ENCODE peak calls at places on chromosomes 2 and 18, in seven cellular contexts. Y is OCI-LY7, C is sigmoid colon, R is lower lobe of right lung, V is GM23248, I is H9, F is neural progenitor cell. H is an unnamed sample.

GRCh38 chr2:203498161-203498560 is 36.9 kb downstream of the RAPH1 start:
- DNase-seq in Y (no peak), C (no peak), R (no peak), V (peak; percentile 83), I (no peak), F (no peak), H (no peak)

GRCh38 chr18:39840406-39840805 is 2114.6 kb upstream of the PIK3C3 start:
- DNase-seq in Y (no peak), C (no peak), R (no peak), V (peak; percentile 52), I (no peak), F (no peak), H (no peak)

GRCh38 chr2:200258881-200259576 is 47.5 kb upstream of the SPATS2L start:
- DNase-seq in Y (no peak), C (no peak), R (no peak), V (no peak), I (no peak), F (no peak), H (no peak)

GRCh38 chr2:120219766-120220165 is 3.4 kb downstream of the TMEM185B start:
- DNase-seq in Y (no peak), C (no peak), R (no peak), V (no peak), I (no peak), F (no peak), H (no peak)

GRCh38 chr2:17621781-17622180 is 81.3 kb downstream of the VSNL1 start:
- DNase-seq in Y (no peak), C (no peak), R (no peak), V (peak; percentile 72), I (no peak), F (no peak), H (no peak)

GRCh38 chr18:22176282-22176621 is 6.9 kb downstream of the GATA6 start:
- DNase-seq in Y (no peak), C (no peak), R (no peak), V (no peak), I (no peak), F (no peak), H (no peak)

GRCh38 chr2:20177556-20178403 is 47.1 kb downstream of the SDC1 start:
- DNase-seq in Y (no peak), C (no peak), R (peak; percentile 59), V (no peak), I (no peak), F (no peak), H (no peak)

GRCh38 chr2:158729873-158730620 is 65.1 kb upstream of the DAPL1 start:
- DNase-seq in Y (no peak), C (no peak), R (no peak), V (peak; percentile 43), I (no peak), F (no peak), H (no peak)

GRCh38 chr18:50507120-50507590 is 52.7 kb upstream of the MAPK4 start:
- DNase-seq in Y (peak; percentile 3), C (peak; percentile 72), R (no peak), V (peak; percentile 32), I (peak; percentile 76), F (peak; percentile 87), H (no peak)

GRCh38 chr18:59769105-59769865 is 72.1 kb upstream of the CCBE1 start:
- DNase-seq in Y (no peak), C (no peak), R (no peak), V (peak; percentile 70), I (no peak), F (no peak), H (no peak)

GRCh38 chr2:238596571-238597551 is 170.1 kb downstream of the ASB1 start:
- DNase-seq in Y (no peak), C (peak; percentile 93), R (no peak), V (peak; percentile 93), I (no peak), F (no peak), H (no peak)

DNA sequence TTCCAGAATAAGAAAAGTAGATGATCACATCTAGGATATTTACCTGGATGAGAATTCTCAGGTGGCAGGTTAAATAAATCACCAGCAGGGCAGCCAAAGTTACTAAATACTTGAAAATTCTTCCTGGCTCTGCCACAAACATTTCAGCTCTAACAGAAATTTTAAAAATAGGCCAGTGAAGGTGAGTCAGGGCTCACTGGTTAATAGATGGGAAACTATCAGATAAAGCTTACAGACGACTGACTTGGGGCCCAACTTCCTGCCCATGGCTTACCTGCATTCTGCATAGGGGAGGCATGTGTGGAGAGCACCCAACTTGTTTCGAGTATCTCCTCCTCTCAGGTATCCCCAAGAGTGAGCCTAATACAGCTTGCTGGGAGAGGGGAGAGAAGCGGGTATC is 57.8 kb downstream of the SPRED2 start:
- DNase-seq in Y (no peak), C (no peak), R (no peak), V (no peak), I (no peak), F (no peak), H (no peak)
- H3K4me1 ChIP-seq in Y (peaks cover 83% of the 10 kb centered on the region), C (no peaks in the 10 kb centered on the region), R (peaks cover 77% of the 10 kb centered on the region), V (peaks cover 28% of the 10 kb centered on the region), I (peaks cover 10% of the 10 kb centered on the region), F (peaks cover 31% of the 10 kb centered on the region), H (peaks cover 31% of the 10 kb centered on the region)

DNA sequence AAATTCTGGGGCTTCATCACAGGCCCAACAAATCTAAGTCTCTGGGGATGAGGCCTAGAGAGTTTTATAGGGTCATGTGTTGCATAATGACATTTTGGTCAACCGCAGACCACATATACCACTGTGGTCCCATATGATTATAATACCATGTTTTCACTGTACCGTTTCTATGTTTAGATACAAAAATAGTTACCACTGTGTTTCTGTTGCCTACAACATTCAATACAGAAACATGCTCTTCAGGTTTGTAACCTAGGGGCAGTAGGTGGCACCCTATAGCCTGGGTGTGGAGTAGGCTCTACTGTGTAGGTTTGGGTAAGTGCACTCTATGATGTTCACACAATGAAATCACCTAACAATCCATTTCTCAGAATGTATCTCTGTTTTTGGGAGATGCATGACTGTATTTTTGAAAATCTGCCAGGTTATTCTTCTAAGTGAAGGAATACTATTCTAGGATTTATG is 485.2 kb downstream of the PTPRM start:
- DNase-seq in Y (no peak), C (no peak), R (no peak), V (peak; percentile 57), I (no peak), F (no peak), H (no peak)
- H3K4me1 ChIP-seq in Y (no peaks in the 10 kb centered on the region), C (no peaks in the 10 kb centered on the region), R (peaks cover 8% of the 10 kb centered on the region), V (peaks cover 10% of the 10 kb centered on the region), I (peaks cover 7% of the 10 kb centered on the region), F (peaks cover 4% of the 10 kb centered on the region), H (no peaks in the 10 kb centered on the region)

GRCh38 chr18:805755-806110 is 6.3 kb downstream of the YES1 start:
- DNase-seq in Y (no peak), C (no peak), R (no peak), V (no peak), I (no peak), F (no peak), H (no peak)

GRCh38 chr18:799943-800342 is 12.1 kb downstream of the YES1 start:
- DNase-seq in Y (no peak), C (no peak), R (no peak), V (no peak), I (no peak), F (no peak), H (no peak)

GRCh38 chr18:805008-805754 is 6.9 kb downstream of the YES1 start:
- DNase-seq in Y (no peak), C (no peak), R (no peak), V (no peak), I (no peak), F (no peak), H (no peak)

GRCh38 chr18:801137-801536 is 10.9 kb downstream of the YES1 start:
- DNase-seq in Y (no peak), C (no peak), R (no peak), V (no peak), I (no peak), F (no peak), H (no peak)
- H3K4me1 ChIP-seq in Y (no peaks in the 10 kb centered on the region), C (no peaks in the 10 kb centered on the region), R (peaks cover 19% of the 10 kb centered on the region), V (peaks cover 6% of the 10 kb centered on the region), I (no peaks in the 10 kb centered on the region), F (no peaks in the 10 kb centered on the region), H (peaks cover 21% of the 10 kb centered on the region)

GRCh38 chr2:11757101-11757500 is 10.7 kb downstream of the LPIN1 start:
- DNase-seq in Y (no peak), C (no peak), R (no peak), V (no peak), I (no peak), F (no peak), H (no peak)

GRCh38 chr2:11753452-11753885 is 7.0 kb downstream of the LPIN1 start:
- DNase-seq in Y (peak; percentile 93), C (no peak), R (peak; percentile 69), V (peak; percentile 33), I (no peak), F (no peak), H (peak; percentile 74)

GRCh38 chr2:11752906-11753305 is 6.5 kb downstream of the LPIN1 start:
- DNase-seq in Y (no peak), C (no peak), R (no peak), V (no peak), I (no peak), F (no peak), H (no peak)

GRCh38 chr2:11753886-11754704 is 7.7 kb downstream of the LPIN1 start:
- DNase-seq in Y (peak; percentile 63), C (no peak), R (no peak), V (peak; percentile 79), I (no peak), F (no peak), H (no peak)

DNA sequence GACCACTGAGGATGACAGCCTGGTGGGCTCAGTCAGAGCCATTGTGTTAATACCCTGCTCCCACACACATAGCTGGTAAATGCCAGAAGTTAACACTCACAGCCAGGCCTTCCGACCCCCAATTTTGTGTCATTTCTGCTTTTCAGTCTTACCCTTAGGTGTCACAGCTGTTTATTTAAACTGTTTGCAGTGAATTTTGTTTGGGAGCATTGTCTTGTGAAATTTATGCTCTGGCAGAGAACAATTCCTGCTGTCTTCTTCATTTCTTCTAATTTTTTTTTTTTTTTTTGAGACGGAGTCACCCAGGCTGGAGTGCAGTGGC is 8.2 kb downstream of the LPIN1 start:
- DNase-seq in Y (peak; percentile 28), C (no peak), R (no peak), V (no peak), I (no peak), F (no peak), H (no peak)
- H3K4me1 ChIP-seq in Y (peaks cover 81% of the 10 kb centered on the region), C (no peaks in the 10 kb centered on the region), R (peaks cover 42% of the 10 kb centered on the region), V (peaks cover 15% of the 10 kb centered on the region), I (peaks cover 4% of the 10 kb centered on the region), F (peaks cover 25% of the 10 kb centered on the region), H (peaks cover 32% of the 10 kb centered on the region)

DNA sequence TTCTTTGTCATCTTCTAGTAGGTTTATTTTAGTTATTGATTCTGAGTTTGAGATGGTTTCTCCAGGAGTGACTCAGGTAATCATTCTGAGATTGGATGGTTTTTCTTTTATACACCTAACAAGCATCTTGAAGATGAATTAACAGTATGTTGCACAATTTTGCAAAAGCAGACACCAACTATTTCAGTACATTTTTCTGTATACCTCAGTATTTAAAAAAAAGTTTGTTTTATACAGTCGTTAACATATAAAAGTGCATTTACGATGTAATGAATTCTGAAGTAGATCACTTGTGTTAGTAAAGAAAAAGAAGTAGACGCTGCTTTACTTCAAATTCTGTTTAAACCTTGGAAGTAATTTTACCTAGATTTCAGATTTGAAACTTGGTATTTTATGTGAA is 3.0 kb downstream of the VAPA start:
- DNase-seq in Y (no peak), C (no peak), R (no peak), V (no peak), I (no peak), F (no peak), H (no peak)
- H3K4me1 ChIP-seq in Y (peaks cover 60% of the 10 kb centered on the region), C (no peaks in the 10 kb centered on the region), R (peaks cover 66% of the 10 kb centered on the region), V (peaks cover 39% of the 10 kb centered on the region), I (peaks cover 3% of the 10 kb centered on the region), F (peaks cover 21% of the 10 kb centered on the region), H (peaks cover 47% of the 10 kb centered on the region)

GRCh38 chr2:149080104-149080503 is 41.6 kb downstream of the LYPD6B start:
- DNase-seq in Y (no peak), C (no peak), R (no peak), V (no peak), I (no peak), F (no peak), H (no peak)
- H3K4me1 ChIP-seq in Y (no peaks in the 10 kb centered on the region), C (no peaks in the 10 kb centered on the region), R (peaks cover 17% of the 10 kb centered on the region), V (peaks cover 13% of the 10 kb centered on the region), I (peaks cover 19% of the 10 kb centered on the region), F (peaks cover 61% of the 10 kb centered on the region), H (no peaks in the 10 kb centered on the region)